ENCODE peak calls at places on chromosomes 3 and 15, in nine cellular contexts. X is AG10803, F is breast epithelium, S is left ventricle myocardium inferior, L is cardiac muscle cell, Y is foreskin fibroblast, R is fibroblast of villous mesenchyme, A is spleen, D is vagina. H is an unnamed sample.

GRCh38 chr3:52245322-52246263 is at the start of gene PPM1M:
- DNase-seq in X (peak; percentile 55), F (no peak), S (peak; percentile 58), L (peak; percentile 69), Y (peak; percentile 46), R (peak; percentile 48), A (peak; percentile 93), D (peak; percentile 88), H (peak; percentile 33)

GRCh38 chr3:107934808-107935207 is 156.0 kb downstream of the CD47 start:
- DNase-seq in X (no peak), F (no peak), S (no peak), L (no peak), Y (no peak), R (no peak), A (no peak), D (no peak), H (no peak)

GRCh38 chr3:123295901-123296250 is 94.1 kb downstream of the SEC22A start:
- DNase-seq in X (no peak), F (no peak), S (no peak), L (no peak), Y (no peak), R (no peak), A (peak; percentile 73), D (no peak), H (no peak)

GRCh38 chr15:40353697-40354096 is 2.9 kb downstream of the PHGR1 start:
- DNase-seq in X (no peak), F (no peak), S (no peak), L (no peak), Y (no peak), R (no peak), A (peak; percentile 48), D (no peak), H (no peak)

GRCh38 chr15:82135645-82136044 is 89.8 kb upstream of the MEX3B start:
- DNase-seq in X (no peak), F (no peak), S (no peak), L (peak; percentile 59), Y (peak; percentile 30), R (no peak), A (no peak), D (no peak), H (peak; percentile 87)

GRCh38 chr3:142992323-142992722 is 9.0 kb upstream of the U2SURP start:
- DNase-seq in X (no peak), F (no peak), S (no peak), L (no peak), Y (no peak), R (no peak), A (no peak), D (no peak), H (no peak)

GRCh38 chr3:148146947-148147346 is 550.8 kb upstream of the AGTR1 start:
- DNase-seq in X (peak; percentile 57), F (no peak), S (no peak), L (peak; percentile 83), Y (peak; percentile 71), R (peak; percentile 19), A (no peak), D (no peak), H (peak; percentile 81)

GRCh38 chr15:25545017-25545416 is 106.2 kb upstream of the UBE3A start:
- DNase-seq in X (peak; percentile 34), F (no peak), S (no peak), L (no peak), Y (no peak), R (no peak), A (no peak), D (no peak), H (peak; percentile 48)

GRCh38 chr3:94159062-94159726 is 96.3 kb downstream of the NSUN3 start:
- DNase-seq in X (no peak), F (no peak), S (no peak), L (peak; percentile 79), Y (no peak), R (peak; percentile 84), A (no peak), D (no peak), H (peak; percentile 77)

GRCh38 chr3:79247367-79248103 is 520.3 kb downstream of the ROBO1 start:
- DNase-seq in X (peak; percentile 53), F (no peak), S (no peak), L (peak; percentile 57), Y (peak; percentile 37), R (peak; percentile 23), A (no peak), D (no peak), H (peak; percentile 72)

GRCh38 chr3:42090973-42091731 is at the start of gene TRAK1:
- DNase-seq in X (peak; percentile 91), F (peak; percentile 72), S (peak; percentile 44), L (peak; percentile 88), Y (no peak), R (peak; percentile 66), A (peak; percentile 39), D (no peak), H (peak; percentile 81)

GRCh38 chr15:37978231-37978630 is 43.8 kb downstream of the TMCO5A start:
- DNase-seq in X (no peak), F (no peak), S (no peak), L (no peak), Y (no peak), R (no peak), A (no peak), D (no peak), H (no peak)

GRCh38 chr15:56891852-56892251 is 26.6 kb upstream of the TCF12 start:
- DNase-seq in X (no peak), F (no peak), S (no peak), L (no peak), Y (no peak), R (no peak), A (no peak), D (no peak), H (no peak)

GRCh38 chr3:36643192-36643591 is 121.2 kb downstream of the DCLK3 start:
- DNase-seq in X (no peak), F (no peak), S (no peak), L (no peak), Y (no peak), R (no peak), A (no peak), D (no peak), H (no peak)

GRCh38 chr3:105906834-105907233 is 38.0 kb upstream of the CBLB start:
- DNase-seq in X (peak; percentile 93), F (peak; percentile 50), S (no peak), L (peak; percentile 87), Y (peak; percentile 35), R (peak; percentile 92), A (no peak), D (peak; percentile 92), H (no peak)

GRCh38 chr3:183980408-183980807 is 37.3 kb downstream of the ABCC5 start:
- DNase-seq in X (peak; percentile 10), F (no peak), S (no peak), L (no peak), Y (peak; percentile 53), R (peak; percentile 87), A (no peak), D (no peak), H (no peak)

GRCh38 chr3:72974956-72975355 is 21.7 kb upstream of the PPP4R2 start:
- DNase-seq in X (no peak), F (no peak), S (no peak), L (no peak), Y (no peak), R (no peak), A (no peak), D (no peak), H (no peak)

GRCh38 chr3:72976182-72976825 is 20.3 kb upstream of the PPP4R2 start:
- DNase-seq in X (peak; percentile 85), F (no peak), S (no peak), L (peak; percentile 64), Y (peak; percentile 23), R (peak; percentile 66), A (no peak), D (no peak), H (no peak)

GRCh38 chr3:72973786-72974185 is 22.8 kb upstream of the PPP4R2 start:
- DNase-seq in X (no peak), F (no peak), S (no peak), L (no peak), Y (no peak), R (no peak), A (no peak), D (no peak), H (no peak)

GRCh38 chr3:72977463-72977862 is 19.1 kb upstream of the PPP4R2 start:
- DNase-seq in X (no peak), F (no peak), S (no peak), L (no peak), Y (no peak), R (no peak), A (no peak), D (no peak), H (no peak)

GRCh38 chr3:72977060-72977459 is 19.6 kb upstream of the PPP4R2 start:
- DNase-seq in X (no peak), F (no peak), S (no peak), L (peak; percentile 49), Y (no peak), R (peak; percentile 47), A (no peak), D (no peak), H (no peak)
- TF ChIP-seq CTCF in X (peak; percentile 17), F (no peak), S (no peak), L (no peak), Y (no peak), R (no peak), A (no peak), D (no peak), H (no peak)

GRCh38 chr15:77836116-77836798 is 203.5 kb upstream of the LINGO1 start:
- DNase-seq in X (no peak), F (no peak), S (no peak), L (peak; percentile 43), Y (no peak), R (peak; percentile 28), A (peak; percentile 54), D (no peak), H (peak; percentile 22)
- TF ChIP-seq CTCF in X (no peak), F (no peak), S (no peak), L (no peak), Y (no peak), R (no peak), A (no peak), D (no peak), H (no peak)

GRCh38 chr3:20984594-20985207 is 766.3 kb downstream of the ZNF385D start:
- DNase-seq in X (no peak), F (no peak), S (no peak), L (no peak), Y (no peak), R (no peak), A (no peak), D (no peak), H (no peak)
- TF ChIP-seq CTCF in X (no peak), F (no peak), S (no peak), L (no peak), Y (no peak), R (no peak), A (no peak), D (no peak), H (no peak)

DNA sequence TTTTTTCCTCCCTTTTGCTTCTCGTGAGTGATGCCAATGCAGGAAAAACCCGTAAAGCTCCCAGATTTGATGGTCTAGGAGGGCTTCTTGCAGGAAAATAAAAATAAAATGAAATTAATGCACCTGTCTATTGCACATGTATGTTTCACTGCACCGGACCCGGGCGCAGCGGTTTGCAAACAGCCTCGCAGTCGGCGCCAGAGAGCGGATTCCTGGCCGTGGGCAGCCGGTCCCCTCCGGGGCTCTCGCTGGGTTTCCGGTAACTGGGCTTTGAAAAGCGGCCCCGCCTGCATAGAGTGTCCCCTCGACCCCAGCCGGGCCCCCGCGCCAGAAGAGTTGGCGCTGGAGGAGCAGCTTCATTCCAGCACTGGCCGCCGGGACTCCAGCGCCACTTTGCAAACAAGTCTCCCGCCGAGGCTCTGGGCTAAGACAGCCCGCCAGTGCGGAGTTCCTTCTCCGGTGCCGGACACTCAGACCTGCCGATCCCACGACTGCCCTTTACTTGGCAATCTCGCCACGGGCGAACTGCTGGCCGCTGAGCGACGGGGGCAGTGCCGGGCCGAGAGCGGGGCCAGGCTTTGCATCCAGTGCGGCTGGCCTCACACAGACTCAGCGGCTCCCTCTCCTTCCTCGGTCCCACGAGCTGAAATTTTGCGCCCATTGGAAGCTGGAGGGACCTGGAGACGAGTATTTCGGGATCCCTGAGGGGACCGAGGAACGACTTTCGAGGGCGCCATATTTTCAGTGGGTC is 225.9 kb upstream of the C2CD4B start:
- DNase-seq in X (peak; percentile 34), F (no peak), S (peak; percentile 44), L (peak; percentile 48), Y (peak; percentile 35), R (peak; percentile 59), A (peak; percentile 80), D (no peak), H (peak; percentile 67)
- TF ChIP-seq CTCF in X (no peak), F (no peak), S (no peak), L (peak; percentile 13), Y (no peak), R (no peak), A (no peak), D (no peak), H (no peak)